ENCODE peak calls at places on chromosomes 3 and 15, in eight cellular contexts. Q is uterus, B is A549, L is adrenal gland, J is prostate gland, Y is stomach, V is IMR-90, O is Peyer's patch. C is an unnamed sample.
A peak's percentile ranks its signal among the peaks of the same experiment; 100 is the strongest.

GRCh38 chr3:107450254-107450653 is 72.5 kb upstream of the BBX start:
- DNase-seq in V (peak; percentile 50), O (no peak), L (no peak), J (no peak), B (no peak), Q (no peak), Y (no peak), C (no peak)

GRCh38 chr3:69738291-69738690 is 973 bp upstream of the MITF start:
- DNase-seq in O (no peak), L (no peak), Q (no peak), V (peak; percentile 26), Y (no peak), B (no peak), J (no peak), C (no peak)

GRCh38 chr3:172516318-172517214 is 6.7 kb downstream of the TNFSF10 start:
- DNase-seq in B (no peak), L (peak; percentile 71), Q (peak; percentile 55), Y (peak; percentile 85), O (peak; percentile 63), J (peak; percentile 96), V (peak; percentile 94), C (peak; percentile 69)

GRCh38 chr15:70387993-70388392 is 290.3 kb upstream of the TLE3 start:
- DNase-seq in Q (no peak), V (no peak), Y (no peak), L (no peak), B (no peak), J (no peak), O (no peak), C (no peak)

GRCh38 chr3:126704494-126705214 is 614 bp downstream of the CHCHD6 start:
- DNase-seq in Y (no peak), V (no peak), Q (no peak), L (no peak), J (no peak), B (no peak), O (peak; percentile 59), C (no peak)

GRCh38 chr3:185503467-185503975 is 4.7 kb upstream of the TMEM41A start:
- DNase-seq in Y (peak; percentile 38), O (peak; percentile 64), L (no peak), B (no peak), V (no peak), J (no peak), Q (no peak), C (no peak)

GRCh38 chr3:79344876-79345871 is 422.6 kb downstream of the ROBO1 start:
- DNase-seq in J (no peak), B (no peak), L (no peak), Y (no peak), V (no peak), Q (no peak), O (no peak), C (no peak)

GRCh38 chr3:106337116-106337515 is 468.3 kb upstream of the CBLB start:
- DNase-seq in Y (no peak), O (no peak), B (no peak), L (no peak), V (peak; percentile 58), Q (no peak), J (no peak), C (no peak)

GRCh38 chr3:15460891-15461524 is 33.6 kb downstream of the EAF1 start:
- DNase-seq in V (no peak), O (no peak), B (no peak), Q (no peak), Y (no peak), J (no peak), L (no peak), C (no peak)

GRCh38 chr3:167749728-167750127 is 14.2 kb downstream of the SERPINI1 start:
- DNase-seq in O (no peak), B (no peak), Y (no peak), J (no peak), Q (no peak), L (no peak), V (no peak), C (no peak)

GRCh38 chr3:167749209-167749608 is 13.7 kb downstream of the SERPINI1 start:
- DNase-seq in V (no peak), Y (no peak), L (no peak), Q (no peak), O (no peak), J (no peak), B (no peak), C (no peak)

GRCh38 chr3:167754049-167754448 is 18.5 kb downstream of the SERPINI1 start:
- DNase-seq in J (no peak), L (no peak), Q (no peak), V (no peak), Y (no peak), O (no peak), B (no peak), C (no peak)

DNA sequence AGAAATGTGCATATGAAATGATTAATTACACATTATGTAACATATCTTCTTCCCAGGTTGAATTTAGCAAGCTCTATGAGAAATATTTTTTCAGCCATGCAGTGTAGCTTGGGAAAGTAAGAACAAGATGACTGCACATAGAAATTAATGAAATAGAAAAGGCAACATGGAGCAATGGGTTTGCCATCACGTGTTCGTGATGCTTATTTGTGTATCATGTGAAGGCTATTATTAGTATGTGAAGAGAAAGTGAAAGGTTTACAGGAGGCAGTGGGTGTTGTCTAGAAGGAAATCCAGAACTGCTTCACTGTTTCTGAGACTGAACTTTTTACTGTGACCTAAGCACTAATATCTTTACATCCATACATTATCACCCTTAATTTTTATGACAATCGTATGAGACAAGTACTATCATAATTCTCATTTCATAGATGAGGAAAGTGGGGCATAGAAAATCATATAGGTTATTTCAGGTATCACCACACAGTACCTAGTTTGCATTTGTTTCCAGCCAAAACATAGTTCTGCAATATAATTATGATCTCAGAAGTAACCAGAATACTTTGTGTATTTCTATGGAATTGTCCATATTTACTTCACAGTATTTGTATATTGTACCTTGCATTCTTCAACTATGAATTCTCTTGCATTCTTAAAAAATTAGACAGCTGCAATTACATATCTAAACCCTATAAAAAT is 14.9 kb downstream of the SERPINI1 start:
- DNase-seq in J (no peak), Y (no peak), L (no peak), V (no peak), Q (no peak), O (no peak), B (no peak), C (no peak)
- H3K4me3 ChIP-seq in J (no peak overlapping the region), Y (no peak overlapping the region), L (no peak overlapping the region), V (no peak overlapping the region), Q (no peak overlapping the region), O (no peak overlapping the region), B (no peak overlapping the region), C (no peak overlapping the region)

GRCh38 chr3:194137314-194138097 is 1.6 kb downstream of the HES1 start:
- DNase-seq in B (no peak), L (peak; percentile 88), J (peak; percentile 62), V (peak; percentile 68), O (peak; percentile 84), Y (peak; percentile 77), Q (peak; percentile 64), C (peak; percentile 35)

GRCh38 chr3:194139085-194139976 is 3.4 kb downstream of the HES1 start:
- DNase-seq in J (peak; percentile 77), Y (no peak), V (peak; percentile 76), O (no peak), Q (peak; percentile 81), B (no peak), L (no peak), C (no peak)

GRCh38 chr3:194138732-194139084 is 2.8 kb downstream of the HES1 start:
- DNase-seq in V (peak; percentile 56), Q (no peak), O (no peak), J (no peak), L (no peak), B (no peak), Y (no peak), C (no peak)

GRCh38 chr3:194136519-194137313 is 768 bp downstream of the HES1 start:
- DNase-seq in O (peak; percentile 76), L (no peak), B (no peak), Y (peak; percentile 46), Q (no peak), J (peak; percentile 46), V (peak; percentile 81), C (peak; percentile 17)

DNA sequence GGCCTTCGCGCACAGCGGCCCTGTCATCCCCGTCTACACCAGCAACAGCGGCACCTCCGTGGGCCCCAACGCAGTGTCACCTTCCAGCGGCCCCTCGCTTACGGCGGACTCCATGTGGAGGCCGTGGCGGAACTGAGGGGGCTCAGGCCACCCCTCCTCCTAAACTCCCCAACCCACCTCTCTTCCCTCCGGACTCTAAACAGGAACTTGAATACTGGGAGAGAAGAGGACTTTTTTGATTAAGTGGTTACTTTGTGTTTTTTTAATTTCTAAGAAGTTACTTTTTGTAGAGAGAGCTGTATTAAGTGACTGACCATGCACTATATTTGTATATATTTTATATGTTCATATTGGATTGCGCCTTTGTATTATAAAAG is 2.1 kb downstream of the HES1 start:
- DNase-seq in B (no peak), V (no peak), L (peak; percentile 34), Y (no peak), J (no peak), O (no peak), Q (no peak), C (no peak)
- TF ChIP-seq POLR2A in B (no peak), V (no peak), L (no peak), Y (no peak), J (no peak), O (no peak), Q (no peak), C (no peak)

GRCh38 chr3:13079051-13079450 is 5.8 kb upstream of the IQSEC1 start:
- DNase-seq in L (no peak), B (no peak), J (no peak), Y (no peak), O (no peak), Q (no peak), V (no peak), C (no peak)

GRCh38 chr3:13080591-13080990 is 7.4 kb upstream of the IQSEC1 start:
- DNase-seq in O (no peak), V (no peak), Y (no peak), B (no peak), L (no peak), Q (no peak), J (no peak), C (peak; percentile 58)

GRCh38 chr3:13080026-13080425 is 6.8 kb upstream of the IQSEC1 start:
- DNase-seq in O (no peak), L (no peak), V (no peak), Q (no peak), B (no peak), Y (no peak), J (no peak), C (no peak)

GRCh38 chr3:13078158-13078905 is 5.1 kb upstream of the IQSEC1 start:
- DNase-seq in Q (no peak), L (no peak), O (no peak), B (no peak), Y (no peak), J (no peak), V (no peak), C (no peak)

DNA sequence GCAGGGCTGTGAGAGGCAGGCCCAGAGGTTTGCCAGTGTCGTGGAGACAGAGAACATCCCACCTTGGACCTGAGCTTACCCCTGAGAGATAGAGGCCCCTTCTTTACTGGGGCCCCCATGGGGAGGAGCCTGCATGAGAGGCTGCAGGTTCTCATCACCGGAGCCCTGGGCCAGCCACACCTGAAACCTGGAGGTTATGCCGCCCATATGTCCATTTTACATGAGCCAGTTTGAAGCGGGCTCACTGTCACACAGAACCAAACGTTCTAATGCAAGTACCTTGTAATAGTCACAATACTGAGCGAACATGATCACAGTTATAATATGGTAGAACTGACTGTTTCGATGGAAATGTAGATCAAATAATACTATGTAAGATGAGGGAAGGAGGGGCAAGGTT is 6.3 kb upstream of the IQSEC1 start:
- DNase-seq in V (no peak), B (no peak), Q (no peak), O (no peak), L (no peak), Y (no peak), J (no peak), C (no peak)
- H3K4me3 ChIP-seq in V (no peak overlapping the region), B (no peak overlapping the region), Q (no peak overlapping the region), O (no peak overlapping the region), L (no peak overlapping the region), Y (no peak overlapping the region), J (no peak overlapping the region), C (no peak overlapping the region)

GRCh38 chr3:53224536-53224935 is 31.3 kb downstream of the TKT start:
- DNase-seq in Y (no peak), J (no peak), O (no peak), V (no peak), Q (no peak), L (no peak), B (no peak), C (no peak)
- TF ChIP-seq POLR2A in Y (no peak), J (no peak), O (no peak), V (no peak), Q (no peak), L (no peak), B (no peak), C (no peak)

C was measured in tibial nerve.